ENCODE peak calls at places on chromosome 7, in six cellular contexts. O, K, G, L, S and P are unnamed samples.

GRCh38 chr7:32275216-32275979 is 205.2 kb upstream of the PDE1C start:
- DNase-seq in O (no peak), K (no peak), G (no peak), L (no peak), S (no peak), P (no peak)

GRCh38 chr7:22350466-22351328 is 6.3 kb downstream of the RAPGEF5 start:
- DNase-seq in O (peak), K (no peak), G (peak), L (no peak), S (no peak), P (no peak)

GRCh38 chr7:80334185-80334584 is 177.7 kb downstream of the GNAT3 start:
- DNase-seq in O (no peak), K (no peak), G (peak), L (no peak), S (no peak), P (no peak)

GRCh38 chr7:471866-472639 is 47.6 kb downstream of the PDGFA start:
- DNase-seq in O (peak), K (peak), G (peak), L (peak), S (peak), P (peak)

GRCh38 chr7:157518514-157519175 is 181.8 kb downstream of the DNAJB6 start:
- DNase-seq in O (no peak), K (no peak), G (no peak), L (no peak), S (no peak), P (peak)

GRCh38 chr7:150514748-150515222 is at the start of gene GIMAP7:
- DNase-seq in O (no peak), K (no peak), G (no peak), L (peak), S (no peak), P (no peak)

GRCh38 chr7:20647908-20648776 is 32.7 kb downstream of the ABCB5 start:
- DNase-seq in O (no peak), K (no peak), G (no peak), L (no peak), S (no peak), P (no peak)

GRCh38 chr7:4713183-4713784 is 31.2 kb downstream of the FOXK1 start:
- DNase-seq in O (no peak), K (no peak), G (peak), L (no peak), S (peak), P (no peak)

GRCh38 chr7:75924251-75924650 is 9.3 kb downstream of the POR start:
- DNase-seq in O (no peak), K (no peak), G (no peak), L (no peak), S (no peak), P (no peak)

GRCh38 chr7:3846738-3847137 is 545.7 kb downstream of the SDK1 start:
- DNase-seq in O (no peak), K (no peak), G (no peak), L (no peak), S (no peak), P (no peak)

GRCh38 chr7:111711426-111712065 is 149.3 kb upstream of the IMMP2L start:
- DNase-seq in O (no peak), K (no peak), G (no peak), L (no peak), S (no peak), P (no peak)

GRCh38 chr7:92255308-92255707 is 9.5 kb downstream of the ANKIB1 start:
- DNase-seq in O (peak), K (no peak), G (peak), L (no peak), S (no peak), P (no peak)

GRCh38 chr7:107969856-107970255 is 33.1 kb downstream of the LAMB1 start:
- DNase-seq in O (no peak), K (no peak), G (no peak), L (no peak), S (no peak), P (no peak)

GRCh38 chr7:31699050-31699449 is 12.0 kb downstream of the PPP1R17 start:
- DNase-seq in O (no peak), K (no peak), G (no peak), L (no peak), S (no peak), P (no peak)

GRCh38 chr7:776381-776780 is 49.3 kb upstream of the PRKAR1B start:
- DNase-seq in O (no peak), K (no peak), G (no peak), L (no peak), S (peak), P (no peak)

GRCh38 chr7:91892099-91892788 is 11.7 kb upstream of the MTERF1 start:
- DNase-seq in O (no peak), K (no peak), G (no peak), L (no peak), S (no peak), P (no peak)

GRCh38 chr7:22571776-22572175 is 71.8 kb upstream of the STEAP1B start:
- DNase-seq in O (no peak), K (no peak), G (no peak), L (no peak), S (no peak), P (no peak)

GRCh38 chr7:40356312-40356711 is 221.5 kb downstream of the SUGCT start:
- DNase-seq in O (no peak), K (no peak), G (no peak), L (no peak), S (no peak), P (no peak)

GRCh38 chr7:7563269-7563668 is 3.4 kb upstream of the MIOS start:
- DNase-seq in O (no peak), K (no peak), G (no peak), L (no peak), S (no peak), P (no peak)

GRCh38 chr7:116122972-116123595 is 87.3 kb upstream of the TES start:
- DNase-seq in O (peak), K (no peak), G (peak), L (no peak), S (no peak), P (no peak)

GRCh38 chr7:4879401-4880081 is 4.0 kb downstream of the RADIL start:
- DNase-seq in O (no peak), K (no peak), G (no peak), L (peak), S (no peak), P (no peak)

GRCh38 chr7:74429153-74429747 is 24.5 kb upstream of the GTF2IRD1 start:
- DNase-seq in O (peak), K (no peak), G (peak), L (no peak), S (peak), P (no peak)

GRCh38 chr7:130152270-130153141 is 52.7 kb downstream of the TMEM209 start:
- DNase-seq in O (no peak), K (no peak), G (peak), L (no peak), S (no peak), P (no peak)

GRCh38 chr7:16916111-16916639 is 34.4 kb upstream of the AGR3 start:
- DNase-seq in O (peak), K (no peak), G (peak), L (no peak), S (no peak), P (no peak)

DNA sequence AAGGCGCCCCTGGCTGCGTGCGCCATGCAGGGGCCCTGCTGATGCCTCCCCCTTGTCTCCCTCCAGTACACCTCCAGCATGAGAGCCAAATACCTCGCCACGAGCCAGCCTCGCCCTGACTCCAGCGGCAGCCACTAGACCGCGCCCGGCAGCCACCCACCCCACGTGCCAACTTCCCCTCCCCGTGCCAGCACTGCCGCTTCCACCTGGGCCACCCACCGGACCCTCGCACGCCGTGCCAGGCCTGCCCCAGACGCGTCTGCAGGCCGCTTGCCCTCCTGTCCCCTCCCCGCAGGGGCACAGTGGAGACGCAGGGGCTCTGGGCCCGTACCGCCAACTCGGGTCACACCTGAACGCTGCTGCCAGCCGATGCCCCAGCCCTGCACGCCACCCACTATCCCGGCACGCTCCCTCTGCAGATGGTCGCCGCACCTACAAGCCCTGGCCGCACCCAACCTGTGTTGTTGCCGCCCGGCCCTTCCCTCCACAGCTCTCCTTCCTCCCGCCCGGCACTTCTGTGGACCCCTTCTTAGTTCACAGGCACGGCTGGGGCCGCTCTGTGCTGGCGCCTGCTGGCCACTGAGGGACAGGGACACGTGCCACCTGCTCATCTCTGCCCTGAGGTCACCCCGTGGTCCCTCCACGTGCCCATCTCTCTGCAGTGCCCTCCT is 26.3 kb upstream of the AMZ1 start:
- DNase-seq in O (no peak), K (no peak), G (no peak), L (no peak), S (peak), P (no peak)
- TF ChIP-seq CTCF in O (peak), K (no peak), G (peak), L (no peak), S (no peak), P (no peak)

GRCh38 chr7:77798394-77799077 is at the start of the genes PHTF2 and TMEM60:
- DNase-seq in O (peak), K (peak), G (peak), L (peak), S (peak), P (peak)
- TF ChIP-seq CTCF in O (peak), K (peak), G (peak), L (peak), S (peak), P (peak)

GRCh38 chr7:106022193-106022821 is 59.2 kb downstream of the CDHR3 start:
- DNase-seq in O (no peak), K (no peak), G (no peak), L (no peak), S (no peak), P (no peak)
- TF ChIP-seq CTCF in O (no peak), K (no peak), G (no peak), L (no peak), S (no peak), P (no peak)

DNA sequence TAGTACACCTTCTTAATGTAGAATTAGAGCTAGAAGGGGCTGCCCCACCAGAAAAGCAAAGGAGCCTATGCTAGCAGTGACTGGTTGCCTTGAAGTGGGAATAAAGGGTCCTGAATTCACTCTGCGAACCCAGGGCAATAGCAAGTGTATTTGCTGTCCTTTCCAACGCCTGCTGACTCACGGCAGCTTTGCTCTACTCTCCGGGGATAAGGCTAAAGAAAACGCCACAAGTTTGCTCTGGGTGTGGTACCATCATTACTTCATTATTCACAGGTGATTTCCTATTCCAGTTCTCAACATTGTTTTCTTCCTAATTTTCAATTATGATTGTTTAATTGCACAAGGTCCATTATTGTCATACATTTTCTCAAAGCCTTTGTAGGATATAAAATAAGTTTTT is 220.5 kb upstream of the AOAH start:
- DNase-seq in O (no peak), K (no peak), G (no peak), L (no peak), S (no peak), P (no peak)
- TF ChIP-seq CTCF in O (no peak), K (no peak), G (no peak), L (no peak), S (no peak), P (no peak)

GRCh38 chr7:152015600-152015999 is 9.9 kb upstream of the GALNT11 start:
- DNase-seq in O (no peak), K (no peak), G (no peak), L (no peak), S (no peak), P (no peak)
- TF ChIP-seq CTCF in O (no peak), K (no peak), G (no peak), L (no peak), S (no peak), P (no peak)

GRCh38 chr7:23767514-23767913 is 57.5 kb downstream of the STK31 start:
- DNase-seq in O (no peak), K (no peak), G (no peak), L (no peak), S (no peak), P (no peak)
- TF ChIP-seq CTCF in O (no peak), K (no peak), G (no peak), L (no peak), S (no peak), P (no peak)

DNA sequence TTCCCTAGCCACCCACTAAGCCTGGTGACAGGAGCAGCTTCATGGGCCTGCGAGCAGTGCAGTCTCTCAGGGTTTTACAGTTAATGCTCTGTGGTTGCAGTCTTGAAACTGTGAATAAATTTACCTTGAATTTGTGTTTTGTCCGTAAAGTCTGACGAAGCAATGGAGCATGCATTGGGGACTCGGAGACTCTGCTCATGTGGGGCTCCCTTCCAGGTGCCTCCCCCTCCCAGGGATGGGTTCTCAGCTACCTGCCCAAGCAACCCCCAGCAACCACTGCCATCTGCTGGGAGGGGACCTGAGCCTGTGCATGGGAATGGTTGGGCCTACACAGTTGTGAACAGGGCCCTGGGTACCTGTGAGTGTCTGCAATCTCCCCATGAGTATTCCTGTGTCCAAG is 36.3 kb upstream of the IKZF1 start:
- DNase-seq in O (no peak), K (no peak), G (no peak), L (no peak), S (no peak), P (no peak)
- TF ChIP-seq CTCF in O (no peak), K (no peak), G (no peak), L (no peak), S (no peak), P (no peak)

GRCh38 chr7:113404245-113404644 is 285.9 kb upstream of the SMIM30 start:
- DNase-seq in O (no peak), K (no peak), G (no peak), L (no peak), S (no peak), P (no peak)
- TF ChIP-seq CTCF in O (peak), K (peak), G (no peak), L (peak), S (peak), P (no peak)